ENCODE peak calls at places on chromosomes 4 and X, in seven cellular contexts. Z is HepG2, J is HCT116, I is HEK293T, X is GM12878, N is K562, Y is H1. D is an unnamed sample.

GRCh38 chr4:27764526-27764837 is 903.8 kb downstream of the STIM2 start:
- DNase-seq in Z (no peak), J (no peak), I (no peak), X (peak), N (no peak), Y (no peak), D (no peak)

GRCh38 chrX:147916375-147916968 is 4.8 kb downstream of the FMR1 start:
- DNase-seq in Z (no peak), J (no peak), I (no peak), X (no peak), N (no peak), Y (no peak), D (no peak)

GRCh38 chr4:153471691-153472080 is 5.5 kb downstream of the TMEM131L start:
- DNase-seq in Z (no peak), J (no peak), I (no peak), X (no peak), N (no peak), Y (no peak), D (no peak)

GRCh38 chr4:123418486-123418931 is 21.9 kb downstream of the SPRY1 start:
- DNase-seq in Z (peak), J (no peak), I (no peak), X (no peak), N (no peak), Y (peak), D (peak)

GRCh38 chr4:169377367-169377766 is 106.6 kb upstream of the SH3RF1 start:
- DNase-seq in Z (no peak), J (no peak), I (no peak), X (no peak), N (no peak), Y (no peak), D (no peak)

GRCh38 chrX:154542723-154543424 is 3.8 kb downstream of the G6PD start:
- DNase-seq in Z (peak), J (no peak), I (no peak), X (no peak), N (no peak), Y (no peak), D (no peak)

GRCh38 chrX:13000311-13000811 is 25.5 kb downstream of the TMSB4X start:
- DNase-seq in Z (no peak), J (no peak), I (no peak), X (peak), N (no peak), Y (no peak), D (no peak)

GRCh38 chrX:39263946-39264483 is 462.8 kb downstream of the MID1IP1 start:
- DNase-seq in Z (no peak), J (no peak), I (no peak), X (no peak), N (no peak), Y (no peak), D (no peak)

GRCh38 chr4:124459922-124460301 is 252.6 kb downstream of the ANKRD50 start:
- DNase-seq in Z (no peak), J (no peak), I (no peak), X (no peak), N (no peak), Y (no peak), D (no peak)

GRCh38 chr4:131635191-131635590 is 1513.9 kb upstream of the PCDH10 start:
- DNase-seq in Z (no peak), J (no peak), I (no peak), X (no peak), N (no peak), Y (no peak), D (no peak)

GRCh38 chr4:101232074-101232776 is 115.1 kb downstream of the PPP3CA start:
- DNase-seq in Z (no peak), J (no peak), I (no peak), X (no peak), N (no peak), Y (no peak), D (no peak)

GRCh38 chrX:49999048-49999447 is 76.7 kb downstream of the CLCN5 start:
- DNase-seq in Z (no peak), J (no peak), I (no peak), X (no peak), N (no peak), Y (no peak), D (no peak)

GRCh38 chr4:42558156-42558555 is 98.7 kb downstream of the ATP8A1 start:
- DNase-seq in Z (no peak), J (no peak), I (no peak), X (no peak), N (no peak), Y (no peak), D (no peak)

DNA sequence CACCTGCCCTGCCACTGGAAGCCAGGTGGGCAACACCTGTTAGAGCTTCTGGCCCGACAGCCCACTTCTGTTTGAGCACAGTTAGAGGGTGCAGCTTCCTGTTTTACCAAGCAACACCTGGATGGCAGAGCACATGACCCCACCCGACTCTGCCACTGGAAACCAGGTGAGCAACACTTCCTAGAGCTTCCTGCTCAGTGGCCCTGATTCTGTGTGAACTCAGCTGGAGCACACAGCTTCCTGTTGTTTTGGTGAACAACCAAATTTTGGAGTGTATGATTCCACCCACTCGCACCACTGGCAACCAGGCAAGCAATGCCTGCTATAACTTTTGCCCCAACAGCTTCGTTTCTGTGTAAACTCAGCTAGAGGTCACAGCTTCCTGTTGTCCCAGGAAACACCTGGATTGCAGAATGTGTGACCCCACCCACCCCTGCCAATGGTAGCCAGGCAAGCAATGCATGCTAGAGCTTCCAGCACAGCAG is 163.8 kb upstream of the KLF8 start:
- DNase-seq in Z (no peak), J (no peak), I (no peak), X (no peak), N (no peak), Y (no peak), D (no peak)
- TF ChIP-seq SP1 in Z (no peak), J (no peak), I (no peak), X (no peak), N (no peak), Y (no peak), D (no peak)

DNA sequence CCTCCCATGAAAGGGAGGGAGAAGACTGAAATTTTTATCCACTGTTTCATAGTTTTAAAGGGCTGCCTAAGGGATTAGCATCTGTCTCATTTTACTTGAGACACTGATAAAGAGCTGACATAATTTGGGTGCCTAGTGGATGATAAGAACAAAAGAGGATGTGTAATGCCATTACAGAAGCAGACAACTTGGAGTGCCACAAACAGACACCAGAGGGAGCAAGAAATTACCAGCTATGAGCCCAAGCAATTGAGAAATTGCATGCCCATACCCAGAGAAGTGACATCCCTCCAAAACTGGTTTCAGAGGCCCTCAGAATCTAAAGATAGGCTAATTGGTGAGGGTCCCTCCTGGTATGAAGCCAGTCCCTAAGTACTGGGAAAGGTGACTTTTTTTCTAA is 38.5 kb upstream of the POU3F4 start:
- DNase-seq in Z (peak), J (no peak), I (peak), X (no peak), N (no peak), Y (no peak), D (peak)
- TF ChIP-seq SP1 in Z (no peak), J (no peak), I (no peak), X (no peak), N (no peak), Y (no peak), D (no peak)

DNA sequence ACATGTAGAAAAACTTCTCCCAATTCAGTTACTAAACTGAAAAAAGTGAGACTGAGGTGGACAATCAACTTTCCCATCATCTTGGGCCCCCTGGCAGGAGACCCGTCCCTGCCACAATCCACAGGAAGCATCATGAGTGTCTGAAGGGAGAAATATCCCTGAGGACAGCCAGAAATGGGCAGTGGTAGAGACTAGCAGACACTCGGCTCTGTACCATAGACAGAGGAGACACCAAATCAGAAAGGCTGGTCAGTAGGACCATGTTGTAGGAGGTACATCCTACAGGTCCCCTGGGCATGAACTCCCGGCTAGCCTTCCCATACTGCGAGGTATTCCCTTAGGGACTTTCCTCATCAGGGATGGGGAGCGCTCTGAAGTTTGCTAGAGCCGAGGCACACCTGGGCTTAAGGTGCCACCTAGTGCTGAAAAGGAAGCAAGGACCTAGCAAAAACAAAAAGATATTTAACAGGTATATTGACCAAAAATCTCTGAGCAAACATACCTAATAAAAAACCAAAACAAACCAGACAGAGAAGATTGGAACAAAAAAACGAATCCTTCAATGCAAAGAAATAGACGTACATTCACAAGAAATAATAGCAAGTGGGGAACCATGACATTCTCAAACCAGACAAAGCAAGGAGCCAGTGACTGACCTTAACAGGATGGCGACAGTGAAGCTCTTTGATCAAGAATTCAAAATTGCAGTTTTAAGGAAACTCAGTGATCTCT is 55.6 kb downstream of the HAUS3 start:
- DNase-seq in Z (peak), J (peak), I (peak), X (no peak), N (no peak), Y (no peak), D (peak)
- TF ChIP-seq SP1 in Z (no peak), J (no peak), I (no peak), X (no peak), N (no peak), Y (no peak), D (no peak)

DNA sequence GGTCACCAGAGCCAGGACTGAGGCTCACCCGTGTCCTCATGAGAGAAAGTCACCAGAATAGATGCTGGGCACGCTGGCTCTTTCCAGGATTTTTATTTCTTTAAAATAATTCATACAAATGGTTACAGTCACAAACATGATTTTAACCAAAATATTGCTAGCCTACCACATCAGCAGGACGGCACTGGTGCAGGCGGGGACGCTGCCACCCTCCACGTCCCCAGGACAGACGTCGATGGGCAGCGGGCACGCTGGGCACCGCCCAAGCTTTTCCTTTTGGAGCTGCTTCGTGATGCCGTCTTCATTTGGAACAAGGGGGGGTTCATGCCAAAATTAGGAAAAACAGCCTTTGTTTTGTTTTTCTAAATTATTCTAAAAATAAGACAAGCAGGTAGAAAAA is 37.6 kb downstream of the CTBP1 start:
- DNase-seq in Z (no peak), J (no peak), I (no peak), X (no peak), N (no peak), Y (no peak), D (no peak)
- TF ChIP-seq SP1 in Z (no peak), J (no peak), I (no peak), X (no peak), N (no peak), Y (no peak), D (no peak)

GRCh38 chrX:63855896-63856295 is 70.9 kb upstream of the ARHGEF9 start:
- DNase-seq in Z (no peak), J (no peak), I (no peak), X (no peak), N (no peak), Y (no peak), D (no peak)
- TF ChIP-seq SP1 in Z (no peak), J (no peak), I (no peak), X (no peak), N (no peak), Y (no peak), D (no peak)

GRCh38 chr4:57499786-57500185 is 389.6 kb upstream of the IGFBP7 start:
- DNase-seq in Z (peak), J (no peak), I (no peak), X (no peak), N (peak), Y (no peak), D (no peak)

GRCh38 chr4:57501715-57502114 is 391.5 kb upstream of the IGFBP7 start:
- DNase-seq in Z (no peak), J (no peak), I (no peak), X (no peak), N (no peak), Y (no peak), D (no peak)

GRCh38 chr4:57504139-57504538 is 394.0 kb upstream of the IGFBP7 start:
- DNase-seq in Z (no peak), J (no peak), I (peak), X (no peak), N (no peak), Y (no peak), D (no peak)
- TF ChIP-seq SP1 in Z (no peak), J (no peak), I (no peak), X (no peak), N (no peak), Y (no peak), D (no peak)

GRCh38 chrX:23981711-23982110 is 45.3 kb downstream of the KLHL15 start:
- DNase-seq in Z (no peak), J (no peak), I (no peak), X (no peak), N (no peak), Y (no peak), D (no peak)
- TF ChIP-seq SP1 in Z (no peak), J (no peak), I (no peak), X (no peak), N (no peak), Y (no peak), D (no peak)

DNA sequence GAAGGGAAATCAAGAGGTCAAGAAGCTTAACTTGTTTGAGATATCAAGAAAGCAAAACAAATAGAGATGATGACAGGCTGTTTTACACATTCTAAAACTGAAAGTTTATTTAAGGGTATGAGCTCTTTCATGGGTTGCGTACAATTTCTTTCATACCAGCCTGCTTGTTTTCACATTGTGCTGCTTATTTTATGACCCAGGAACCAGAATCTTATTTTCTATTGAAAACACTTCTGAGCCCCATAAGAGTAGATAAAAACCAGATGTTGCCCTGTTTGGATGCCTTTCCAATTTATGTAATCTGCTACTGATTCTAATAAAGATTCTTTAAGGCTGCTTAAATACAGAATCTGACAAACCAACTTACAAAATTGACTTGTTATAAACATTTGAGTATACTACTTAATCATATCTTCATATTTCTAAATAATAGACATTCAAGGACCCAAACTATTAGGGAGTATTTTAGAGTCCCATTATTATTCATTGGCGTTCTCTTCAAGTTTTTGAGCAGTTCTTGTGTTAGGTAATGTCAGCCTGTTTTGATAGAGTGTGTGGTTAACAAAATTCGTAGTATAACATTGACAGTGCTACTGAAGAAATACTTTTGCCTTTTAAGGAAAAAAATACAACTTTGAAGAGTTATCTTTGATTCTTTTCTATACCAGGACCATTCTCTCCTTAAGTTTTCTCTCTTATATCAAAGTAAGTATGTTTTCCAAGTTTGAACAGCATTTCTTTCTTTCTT is 74.4 kb downstream of the PDLIM5 start:
- DNase-seq in Z (no peak), J (no peak), I (no peak), X (no peak), N (no peak), Y (no peak), D (no peak)
- TF ChIP-seq SP1 in Z (no peak), J (no peak), I (no peak), X (no peak), N (no peak), Y (no peak), D (no peak)

GRCh38 chr4:31674313-31674947 is 954.3 kb downstream of the PCDH7 start:
- DNase-seq in Z (no peak), J (peak), I (peak), X (no peak), N (no peak), Y (no peak), D (peak)
- TF ChIP-seq SP1 in Z (no peak), J (no peak), I (no peak), X (no peak), N (no peak), Y (no peak), D (no peak)